ENCODE peak calls at places on chromosomes 7 and 10, in seven cellular contexts. J is HepG2, V is sigmoid colon, U is tibial nerve, R is stomach, Q is transverse colon, B is H1. M is an unnamed sample.

GRCh38 chr7:13851756-13852155 is 137.7 kb downstream of the ETV1 start:
- DNase-seq in J (no peak), V (no peak), U (no peak), R (no peak), Q (no peak), B (no peak), M (no peak)

GRCh38 chr10:52720018-52720417 is 52.6 kb downstream of the MBL2 start:
- DNase-seq in J (no peak), V (no peak), U (no peak), R (no peak), Q (no peak), B (no peak), M (no peak)

GRCh38 chr7:70704921-70705346 is 427.0 kb upstream of the GALNT17 start:
- DNase-seq in J (no peak), V (no peak), U (no peak), R (no peak), Q (no peak), B (no peak), M (no peak)

GRCh38 chr10:89398003-89398749 is 5.8 kb downstream of the IFIT1 start:
- DNase-seq in J (no peak), V (no peak), U (no peak), R (no peak), Q (peak; percentile 17), B (no peak), M (no peak)

GRCh38 chr10:46232666-46233065 is 54.1 kb upstream of the ANTXRL start:
- DNase-seq in J (no peak), V (no peak), U (no peak), R (peak; percentile 19), Q (no peak), B (peak; percentile 34), M (peak; percentile 45)

GRCh38 chr7:151745090-151745638 is 131.8 kb downstream of the PRKAG2 start:
- DNase-seq in J (peak; percentile 95), V (no peak), U (peak; percentile 21), R (peak; percentile 86), Q (peak; percentile 86), B (no peak), M (no peak)

GRCh38 chr10:116715839-116716377 is 26.5 kb downstream of the HSPA12A start:
- DNase-seq in J (no peak), V (peak; percentile 48), U (no peak), R (no peak), Q (no peak), B (no peak), M (peak; percentile 48)

GRCh38 chr10:34171957-34172527 is 643.1 kb downstream of the PARD3 start:
- DNase-seq in J (no peak), V (no peak), U (no peak), R (no peak), Q (no peak), B (no peak), M (no peak)

GRCh38 chr10:12333382-12334185 is 15.8 kb upstream of the CAMK1D start:
- DNase-seq in J (no peak), V (peak; percentile 85), U (peak; percentile 42), R (peak; percentile 37), Q (peak; percentile 51), B (no peak), M (peak; percentile 83)

GRCh38 chr10:110643670-110644597 is at the start of gene RBM20:
- DNase-seq in J (no peak), V (peak; percentile 69), U (no peak), R (no peak), Q (peak; percentile 9), B (peak; percentile 75), M (no peak)

GRCh38 chr10:71805776-71806705 is 32.7 kb upstream of the VSIR start:
- DNase-seq in J (no peak), V (no peak), U (no peak), R (peak; percentile 64), Q (peak; percentile 64), B (peak; percentile 67), M (no peak)

GRCh38 chr10:34018129-34018528 is 683.7 kb upstream of the NRP1 start:
- DNase-seq in J (no peak), V (no peak), U (no peak), R (no peak), Q (no peak), B (no peak), M (no peak)

GRCh38 chr10:46518028-46518725 is 38.3 kb downstream of the GPRIN2 start:
- DNase-seq in J (no peak), V (no peak), U (no peak), R (peak; percentile 19), Q (peak; percentile 3), B (peak; percentile 43), M (no peak)

GRCh38 chr10:8633909-8634308 is 579.4 kb downstream of the GATA3 start:
- DNase-seq in J (no peak), V (no peak), U (no peak), R (no peak), Q (no peak), B (no peak), M (no peak)

GRCh38 chr10:127150136-127150535 is 46.3 kb downstream of the INSYN2A start:
- DNase-seq in J (no peak), V (no peak), U (no peak), R (no peak), Q (no peak), B (no peak), M (no peak)

GRCh38 chr7:112798199-112799159 is 8.3 kb upstream of the TMEM168 start:
- DNase-seq in J (no peak), V (no peak), U (no peak), R (no peak), Q (no peak), B (no peak), M (no peak)

GRCh38 chr10:5284311-5285057 is 80.3 kb upstream of the UCN3 start:
- DNase-seq in J (no peak), V (no peak), U (no peak), R (no peak), Q (no peak), B (no peak), M (no peak)

GRCh38 chr7:29109815-29110385 is 36.4 kb downstream of the CPVL start:
- DNase-seq in J (no peak), V (no peak), U (no peak), R (no peak), Q (no peak), B (no peak), M (no peak)

GRCh38 chr7:142562688-142563087 is 186.6 kb upstream of the PRSS1 start:
- DNase-seq in J (no peak), V (no peak), U (no peak), R (no peak), Q (no peak), B (no peak), M (no peak)

GRCh38 chr7:97107192-97107800 is 10.2 kb upstream of the SDHAF3 start:
- DNase-seq in J (no peak), V (no peak), U (no peak), R (no peak), Q (no peak), B (no peak), M (no peak)

GRCh38 chr10:75291800-75292199 is 56.0 kb upstream of the COMTD1 start:
- DNase-seq in J (no peak), V (no peak), U (no peak), R (no peak), Q (no peak), B (no peak), M (no peak)

GRCh38 chr7:41540601-41541000 is 162.3 kb downstream of the INHBA start:
- DNase-seq in J (no peak), V (no peak), U (no peak), R (no peak), Q (no peak), B (no peak), M (no peak)

GRCh38 chr10:121306159-121306673 is 292.0 kb downstream of the FGFR2 start:
- DNase-seq in J (no peak), V (no peak), U (no peak), R (no peak), Q (no peak), B (no peak), M (no peak)

GRCh38 chr10:85580585-85580984 is 786.0 kb downstream of the GRID1 start:
- DNase-seq in J (no peak), V (no peak), U (no peak), R (no peak), Q (no peak), B (no peak), M (no peak)

GRCh38 chr7:28536259-28536658 is 123.9 kb downstream of the CREB5 start:
- DNase-seq in J (no peak), V (peak; percentile 75), U (no peak), R (no peak), Q (no peak), B (peak; percentile 52), M (no peak)

GRCh38 chr10:103772096-103772845 is 83.1 kb downstream of the SH3PXD2A start:
- DNase-seq in J (no peak), V (peak; percentile 96), U (peak; percentile 60), R (peak; percentile 75), Q (peak; percentile 87), B (peak; percentile 82), M (peak; percentile 88)
- TF ChIP-seq EP300 in J (no peak), V (no peak), U (peak; percentile 47), R (no peak), Q (peak; percentile 19), B (peak; percentile 76), M (no peak)

DNA sequence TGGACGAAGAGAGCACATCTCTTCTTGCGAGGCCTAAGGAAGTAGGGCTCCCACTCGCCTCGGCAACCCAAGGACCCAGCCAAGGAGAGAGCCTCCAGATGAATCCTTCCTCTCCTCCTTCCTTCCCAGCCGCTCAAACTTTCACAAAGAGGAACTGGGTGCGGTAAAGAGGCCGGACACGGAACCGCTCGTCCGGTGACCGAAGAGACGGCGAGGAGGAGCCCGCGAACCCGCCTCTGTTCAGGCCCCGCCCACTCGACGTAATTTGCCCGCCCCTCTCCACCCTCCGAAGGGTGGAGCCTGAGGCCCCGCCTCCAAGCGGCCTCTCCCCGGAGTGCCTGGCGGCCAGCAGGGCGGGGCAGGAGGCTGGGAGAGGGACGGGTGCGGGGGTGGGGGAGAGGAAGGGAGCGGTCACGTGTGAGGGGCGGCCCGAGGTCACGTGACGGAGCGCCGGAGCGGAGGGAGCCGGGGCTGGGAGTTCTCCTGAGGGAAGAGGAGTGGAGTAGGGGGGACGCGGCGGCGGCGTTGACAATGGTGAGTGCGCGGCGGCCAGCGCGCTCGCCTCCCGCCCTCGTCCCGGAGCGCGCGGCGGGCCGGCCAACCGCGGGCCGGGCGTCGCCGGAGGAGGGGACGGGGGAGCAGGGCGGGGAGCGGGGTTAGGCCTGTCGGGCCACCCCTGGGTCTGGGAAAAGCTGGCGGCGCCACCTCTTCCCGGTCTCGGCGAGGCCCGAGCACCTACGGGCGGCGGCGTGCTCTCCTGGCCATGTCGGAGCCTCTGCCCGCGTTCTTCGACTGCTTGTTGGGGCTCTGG is at the start of gene VPS26A:
- DNase-seq in J (peak; percentile 94), V (peak; percentile 100), U (peak; percentile 98), R (peak; percentile 99), Q (peak; percentile 99), B (peak; percentile 99), M (peak; percentile 100)
- TF ChIP-seq POLR2A in J (peak; percentile 80), V (peak; percentile 97), U (peak; percentile 89), R (no peak), Q (peak; percentile 98), B (peak; percentile 80), M (peak; percentile 79)

GRCh38 chr10:124306922-124307371 is 111.8 kb downstream of the OAT start:
- DNase-seq in J (no peak), V (peak; percentile 60), U (no peak), R (no peak), Q (no peak), B (no peak), M (no peak)
- TF ChIP-seq EP300 in J (no peak), V (peak; percentile 53), U (peak; percentile 82), R (no peak), Q (no peak), B (no peak), M (no peak)

DNA sequence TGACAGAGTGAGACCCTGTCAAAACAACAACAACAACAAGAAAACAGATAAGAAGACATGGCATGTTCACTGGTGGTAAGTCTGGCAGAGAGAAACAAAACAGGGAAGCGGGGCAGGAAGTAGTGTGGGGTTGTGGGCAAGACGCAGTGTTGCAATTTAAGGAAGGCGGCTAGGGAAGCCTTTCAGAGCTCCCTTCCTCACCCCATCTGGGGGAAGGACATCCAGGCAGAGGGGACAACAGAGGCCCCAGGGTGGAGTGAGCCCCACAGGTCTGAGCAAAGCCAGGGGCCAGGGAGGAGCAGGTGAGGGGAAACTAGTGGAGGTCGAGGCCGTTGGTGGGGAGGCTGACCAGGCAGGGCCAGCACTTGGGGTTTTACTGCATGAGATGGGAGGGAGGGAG is 16.8 kb downstream of the LAT2 start:
- DNase-seq in J (no peak), V (no peak), U (no peak), R (no peak), Q (peak; percentile 22), B (no peak), M (no peak)
- TF ChIP-seq POLR2A in J (no peak), V (no peak), U (no peak), R (no peak), Q (no peak), B (no peak), M (no peak)